ENCODE peak calls at places on chromosomes 12 and 14, in seven cellular contexts. T is stimulated activated effector memory CD8-positive, alpha-beta T cell treated with anti-CD3 and anti-CD28 coated beads, Interleukin-12 subunit alpha, Interleukin-12 subunit beta, amount 100 ng/mL, for 72 hours; V is GM12878; P is stimulated activated naive CD8-positive, alpha-beta T cell treated with anti-CD3 and anti-CD28 coated beads, Interleukin-15, amount 100 ng/mL, for 72 hours; N is left cardiac atrium; W is activated CD8-positive, alpha-beta memory T cell treated with anti-CD3 and anti-CD28 coated beads, Interleukin-2, amount 10 ng/mL, durations not matched to agents 7 days and 5 days; Q is central memory CD8-positive, alpha-beta T cell. G is an unnamed sample.

GRCh38 chr12:100567945-100568344 is 5.5 kb upstream of the GAS2L3 start:
- ATAC-seq in T (no peak), V (peak), P (no peak), N (no peak), W (no peak), Q (no peak), G (peak)

GRCh38 chr12:116642101-116642500 is 82.9 kb downstream of the MAP1LC3B2 start:
- ATAC-seq in T (no peak), V (no peak), P (no peak), N (peak), W (no peak), Q (no peak), G (no peak)

GRCh38 chr12:67754933-67755697 is 106.6 kb downstream of the DYRK2 start:
- ATAC-seq in T (no peak), V (no peak), P (no peak), N (peak), W (no peak), Q (no peak), G (no peak)

GRCh38 chr14:48111151-48111550 is 435.7 kb upstream of the MDGA2 start:
- ATAC-seq in T (no peak), V (no peak), P (no peak), N (no peak), W (no peak), Q (no peak), G (no peak)

GRCh38 chr12:40325349-40325960 is 100.7 kb downstream of the LRRK2 start:
- ATAC-seq in T (no peak), V (peak), P (no peak), N (no peak), W (peak), Q (peak), G (peak)

GRCh38 chr14:22370084-22370847 is 218.8 kb downstream of the DAD1 start:
- ATAC-seq in T (no peak), V (no peak), P (no peak), N (peak), W (no peak), Q (no peak), G (no peak)

GRCh38 chr14:106021832-106022231 is 495.4 kb downstream of the TMEM121 start:
- ATAC-seq in T (no peak), V (no peak), P (peak), N (no peak), W (no peak), Q (no peak), G (no peak)

GRCh38 chr12:44653886-44654527 is 222.1 kb downstream of the NELL2 start:
- ATAC-seq in T (peak), V (no peak), P (peak), N (no peak), W (peak), Q (no peak), G (no peak)

GRCh38 chr14:53011053-53011462 is 60.2 kb upstream of the FERMT2 start:
- ATAC-seq in T (no peak), V (no peak), P (no peak), N (peak), W (no peak), Q (no peak), G (no peak)

GRCh38 chr12:110312581-110313360 is 31.7 kb downstream of the ATP2A2 start:
- ATAC-seq in T (peak), V (no peak), P (peak), N (peak), W (peak), Q (no peak), G (no peak)

GRCh38 chr12:88393017-88393767 is 187.1 kb downstream of the KITLG start:
- ATAC-seq in T (peak), V (peak), P (peak), N (no peak), W (peak), Q (no peak), G (no peak)

GRCh38 chr12:3994500-3994899 is 121.3 kb upstream of the PARP11 start:
- ATAC-seq in T (no peak), V (no peak), P (no peak), N (no peak), W (no peak), Q (no peak), G (no peak)

GRCh38 chr12:59620326-59620725 is 24.5 kb downstream of the SLC16A7 start:
- ATAC-seq in T (no peak), V (no peak), P (no peak), N (peak), W (no peak), Q (no peak), G (peak)

GRCh38 chr14:105184461-105184860 is 3.3 kb upstream of the NUDT14 start:
- ATAC-seq in T (no peak), V (no peak), P (no peak), N (no peak), W (no peak), Q (no peak), G (no peak)

GRCh38 chr14:77040059-77040308 is 11.5 kb upstream of the IRF2BPL start:
- ATAC-seq in T (peak), V (peak), P (peak), N (no peak), W (no peak), Q (peak), G (peak)

GRCh38 chr12:62597253-62597652 is 130.6 kb downstream of the MON2 start:
- ATAC-seq in T (no peak), V (no peak), P (no peak), N (no peak), W (no peak), Q (no peak), G (no peak)

GRCh38 chr14:21025374-21026151 is 702 bp upstream of the NDRG2 start:
- ATAC-seq in T (no peak), V (no peak), P (no peak), N (peak), W (no peak), Q (peak), G (no peak)

GRCh38 chr14:61342486-61342885 is 21.1 kb downstream of the PRKCH start:
- ATAC-seq in T (peak), V (peak), P (peak), N (peak), W (peak), Q (peak), G (peak)

G was measured in stimulated activated memory B cell treated with anti-CD40 and anti-IgM and Interleukin-4, amounts not matched to agents 10 μg/mL and 1 μg/mL and 100 μg/mL, for 72 hours.